ENCODE peak calls at places on chromosomes 5 and 9, in six cellular contexts. V is brain microvascular endothelial cell, O is psoas muscle, W is GM23338, T is fibroblast of pulmonary artery, L is skeletal muscle cell. I is an unnamed sample.

GRCh38 chr9:135015986-135016640 is 71.4 kb upstream of the OLFM1 start:
- DNase-seq in V (no peak), O (peak; percentile 21), W (no peak), T (no peak), L (no peak), I (no peak)

GRCh38 chr9:26260238-26260637 is 582.0 kb upstream of the TUSC1 start:
- DNase-seq in V (peak; percentile 24), O (no peak), W (no peak), T (peak; percentile 58), L (peak; percentile 18), I (no peak)

GRCh38 chr9:96441798-96442445 is 8.0 kb upstream of the HABP4 start:
- DNase-seq in V (no peak), O (no peak), W (peak; percentile 87), T (peak; percentile 57), L (no peak), I (peak; percentile 53)

GRCh38 chr9:14082732-14083131 is 231.2 kb downstream of the NFIB start:
- DNase-seq in V (no peak), O (no peak), W (no peak), T (no peak), L (no peak), I (no peak)

GRCh38 chr9:18250051-18250450 is 223.9 kb upstream of the ADAMTSL1 start:
- DNase-seq in V (no peak), O (no peak), W (no peak), T (no peak), L (no peak), I (no peak)

GRCh38 chr9:88993871-88994819 is 2.9 kb downstream of the S1PR3 start:
- DNase-seq in V (no peak), O (no peak), W (no peak), T (no peak), L (no peak), I (no peak)

GRCh38 chr9:88533951-88534455 is 975 bp upstream of the NXNL2 start:
- DNase-seq in V (no peak), O (no peak), W (peak; percentile 68), T (no peak), L (no peak), I (no peak)

GRCh38 chr5:14486486-14486885 is 95.1 kb upstream of the OTULINL start:
- DNase-seq in V (no peak), O (no peak), W (no peak), T (no peak), L (no peak), I (no peak)

GRCh38 chr5:123819818-123820217 is 307.8 kb downstream of the CSNK1G3 start:
- DNase-seq in V (peak; percentile 99), O (no peak), W (no peak), T (peak; percentile 30), L (peak; percentile 94), I (no peak)

GRCh38 chr5:16666140-16666860 is 49.5 kb upstream of the RETREG1 start:
- DNase-seq in V (no peak), O (no peak), W (no peak), T (no peak), L (no peak), I (no peak)

GRCh38 chr5:124102491-124102890 is 590.5 kb downstream of the CSNK1G3 start:
- DNase-seq in V (no peak), O (no peak), W (no peak), T (peak; percentile 40), L (peak; percentile 58), I (no peak)

GRCh38 chr9:7178729-7179128 is 421.0 kb downstream of the KDM4C start:
- DNase-seq in V (no peak), O (no peak), W (no peak), T (no peak), L (no peak), I (no peak)

GRCh38 chr9:112174965-112175795 is at the start of gene SUSD1:
- DNase-seq in V (no peak), O (peak; percentile 67), W (peak; percentile 72), T (no peak), L (no peak), I (peak; percentile 62)

GRCh38 chr5:43852276-43852675 is 249.3 kb downstream of the NNT start:
- DNase-seq in V (no peak), O (no peak), W (no peak), T (no peak), L (no peak), I (no peak)

GRCh38 chr9:137452761-137453642 is 6.1 kb downstream of the NSMF start:
- DNase-seq in V (no peak), O (peak; percentile 62), W (no peak), T (no peak), L (no peak), I (no peak)

GRCh38 chr5:157283434-157283833 is 17.5 kb downstream of the CYFIP2 start:
- DNase-seq in V (no peak), O (no peak), W (no peak), T (no peak), L (no peak), I (peak; percentile 59)

GRCh38 chr5:176741566-176742211 is 68.7 kb upstream of the UNC5A start:
- DNase-seq in V (no peak), O (no peak), W (no peak), T (no peak), L (no peak), I (no peak)

GRCh38 chr9:132878695-132879064 is at the start of gene SPACA9:
- DNase-seq in V (peak; percentile 47), O (peak; percentile 80), W (peak; percentile 77), T (peak; percentile 55), L (no peak), I (peak; percentile 77)

GRCh38 chr5:178793156-178793555 is 62.7 kb upstream of the ZNF354A start:
- DNase-seq in V (no peak), O (no peak), W (peak; percentile 90), T (no peak), L (no peak), I (no peak)

GRCh38 chr9:133499130-133499891 is 20.4 kb upstream of the SLC2A6 start:
- DNase-seq in V (no peak), O (peak; percentile 54), W (no peak), T (no peak), L (no peak), I (no peak)

DNA sequence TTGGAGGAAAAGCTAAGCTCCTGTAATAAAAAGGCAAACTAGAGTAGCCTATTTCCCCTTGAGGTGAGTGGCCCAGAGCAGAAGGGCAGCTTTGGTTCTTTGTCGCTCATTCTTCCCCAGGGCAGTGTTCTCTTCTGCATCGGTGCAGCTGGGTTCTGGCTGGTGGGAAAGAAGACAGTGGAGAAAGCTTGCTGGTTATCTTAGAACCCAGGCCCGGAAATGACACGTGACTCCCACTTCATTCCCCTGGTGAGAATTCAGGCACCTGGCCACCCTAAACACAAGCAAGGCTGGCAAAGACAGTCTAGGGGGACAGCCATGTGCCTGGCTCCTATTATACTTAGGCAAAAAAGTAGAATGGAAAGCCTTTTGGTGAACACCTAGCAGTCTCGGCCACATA is 32.5 kb upstream of the GSN start:
- DNase-seq in V (no peak), O (no peak), W (no peak), T (no peak), L (no peak), I (no peak)
- H3K4me3 ChIP-seq in V (no peak overlapping the region), O (no peak overlapping the region), W (no peak overlapping the region), T (no peak overlapping the region), L (no peak overlapping the region), I (no peak overlapping the region)

GRCh38 chr5:55173696-55174101 is 722 bp upstream of the CDC20B start:
- DNase-seq in V (no peak), O (no peak), W (peak; percentile 8), T (no peak), L (no peak), I (no peak)
- H3K4me3 ChIP-seq in V (peak overlapping the region; percentile 53), O (peak overlapping the region; percentile 68), W (peak overlapping the region; percentile 61), T (peak overlapping the region; percentile 50), L (peak overlapping the region; percentile 47), I (peak overlapping the region; percentile 55)

GRCh38 chr5:126450388-126450787 is 27.2 kb downstream of the GRAMD2B start:
- DNase-seq in V (no peak), O (no peak), W (no peak), T (no peak), L (no peak), I (no peak)
- H3K4me3 ChIP-seq in V (no peak overlapping the region), O (no peak overlapping the region), W (no peak overlapping the region), T (no peak overlapping the region), L (no peak overlapping the region), I (no peak overlapping the region)

GRCh38 chr5:78509145-78509865 is 139.3 kb downstream of the LHFPL2 start:
- DNase-seq in V (no peak), O (no peak), W (no peak), T (no peak), L (no peak), I (no peak)
- H3K4me3 ChIP-seq in V (peak overlapping the region; percentile 52), O (peak overlapping the region; percentile 70), W (peak overlapping the region; percentile 53), T (peak overlapping the region; percentile 66), L (peak overlapping the region; percentile 32), I (peak overlapping the region; percentile 38)

DNA sequence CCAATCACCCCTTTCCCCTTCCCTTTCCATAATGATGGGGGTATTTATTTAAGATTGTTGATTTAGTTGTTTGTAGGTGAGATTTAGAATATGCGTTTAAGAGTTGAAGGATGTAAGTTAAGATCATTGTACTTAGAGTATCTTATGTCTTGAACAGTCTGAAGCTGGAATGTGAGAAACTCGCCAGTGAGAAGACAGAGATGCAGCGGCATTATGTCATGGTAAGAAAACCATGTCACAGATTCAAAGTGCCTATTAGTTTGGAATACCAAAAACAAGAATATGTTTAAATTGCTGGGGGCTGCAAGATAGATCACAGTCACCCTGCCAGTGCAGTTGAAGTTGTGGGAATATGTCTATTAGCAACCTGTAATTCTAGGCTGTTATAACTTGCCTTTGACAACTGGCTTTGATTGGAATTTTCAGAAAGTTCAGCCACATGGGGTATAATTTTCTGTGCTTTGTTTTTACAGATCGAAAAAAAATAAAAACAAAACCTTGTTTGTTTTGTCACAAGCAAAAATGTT is 3.0 kb downstream of the TLE4 start:
- DNase-seq in V (no peak), O (no peak), W (no peak), T (no peak), L (no peak), I (no peak)
- H3K4me3 ChIP-seq in V (peak overlapping the region; percentile 12), O (peak overlapping the region; percentile 96), W (peak overlapping the region; percentile 74), T (peak overlapping the region; percentile 69), L (peak overlapping the region; percentile 78), I (no peak overlapping the region)

GRCh38 chr5:1010641-1011046 is 2.0 kb downstream of the NKD2 start:
- DNase-seq in V (no peak), O (peak; percentile 28), W (peak; percentile 34), T (no peak), L (no peak), I (no peak)

GRCh38 chr5:1009359-1010180 is 968 bp downstream of the NKD2 start:
- DNase-seq in V (no peak), O (peak; percentile 49), W (no peak), T (no peak), L (no peak), I (no peak)

GRCh38 chr5:1011226-1011631 is 2.6 kb downstream of the NKD2 start:
- DNase-seq in V (no peak), O (peak; percentile 37), W (peak; percentile 88), T (no peak), L (no peak), I (no peak)

GRCh38 chr5:1008451-1009358 is at the start of gene NKD2:
- DNase-seq in V (no peak), O (peak; percentile 56), W (peak; percentile 69), T (no peak), L (no peak), I (peak; percentile 61)

DNA sequence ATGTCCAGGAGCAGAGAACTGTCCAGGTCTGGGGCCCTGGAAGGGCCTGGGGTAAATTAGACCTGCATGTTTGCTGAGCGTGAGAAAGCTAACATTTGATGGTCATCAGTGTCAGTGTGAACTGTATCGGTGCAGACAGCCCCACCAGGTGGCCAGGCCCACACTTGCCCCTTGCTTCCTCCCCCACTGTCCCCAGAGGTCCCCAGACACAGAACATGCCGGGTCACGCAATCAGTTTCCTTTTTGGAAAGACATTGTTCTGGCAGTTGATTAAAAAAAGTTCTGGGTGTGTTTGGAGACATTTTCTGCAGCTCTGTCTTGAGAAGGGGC is 1.5 kb downstream of the NKD2 start:
- DNase-seq in V (no peak), O (no peak), W (no peak), T (no peak), L (no peak), I (no peak)
- H3K4me3 ChIP-seq in V (no peak overlapping the region), O (no peak overlapping the region), W (no peak overlapping the region), T (peak overlapping the region; percentile 57), L (no peak overlapping the region), I (no peak overlapping the region)